ENCODE peak calls at places on chromosomes 16 and 17, in five cellular contexts. U is stomach; S is CD8-positive, alpha-beta T cell; W is ascending aorta; J is endothelial cell of umbilical vein. V is an unnamed sample.

GRCh38 chr16:81779540-81780320 is 639 bp downstream of the PLCG2 start:
- DNase-seq in U (peak; percentile 44), J (peak; percentile 12), W (no peak), S (no peak), V (peak; percentile 51)

GRCh38 chr16:81008151-81008789 is 1.3 kb downstream of the CENPN start:
- DNase-seq in S (no peak), U (no peak), W (no peak), J (peak; percentile 9), V (no peak)

GRCh38 chr17:12021604-12022003 is 927 bp downstream of the MAP2K4 start:
- DNase-seq in S (no peak), J (no peak), W (no peak), U (no peak), V (no peak)

GRCh38 chr17:63304704-63305261 is 141.3 kb downstream of the CYB561 start:
- DNase-seq in W (no peak), S (no peak), U (no peak), J (no peak), V (no peak)

GRCh38 chr16:72482695-72483094 is 310.7 kb upstream of the PMFBP1 start:
- DNase-seq in S (no peak), U (no peak), W (no peak), J (no peak), V (no peak)

GRCh38 chr17:28306954-28307401 is 12.0 kb upstream of the TMEM97 start:
- DNase-seq in S (no peak), J (no peak), W (no peak), U (no peak), V (no peak)

GRCh38 chr17:20121359-20122235 is 112.4 kb downstream of the SPECC1 start:
- DNase-seq in J (peak; percentile 52), W (peak; percentile 82), S (peak; percentile 58), U (peak; percentile 73), V (peak; percentile 53)

GRCh38 chr17:8209909-8210760 is at the start of gene AURKB:
- DNase-seq in U (peak; percentile 95), W (peak; percentile 97), J (peak; percentile 94), S (peak; percentile 85), V (peak; percentile 97)

GRCh38 chr16:3138823-3139426 is 4.1 kb downstream of the ZNF213 start:
- DNase-seq in W (no peak), J (no peak), S (no peak), U (no peak), V (no peak)

GRCh38 chr17:41659813-41660212 is 28.9 kb upstream of the EIF1 start:
- DNase-seq in S (no peak), J (no peak), U (no peak), W (no peak), V (no peak)

GRCh38 chr16:56302506-56302905 is 111.2 kb downstream of the GNAO1 start:
- DNase-seq in U (no peak), J (no peak), W (no peak), S (no peak), V (no peak)

GRCh38 chr17:76241776-76242175 is 1.5 kb upstream of the RNF157 start:
- DNase-seq in U (no peak), S (no peak), W (no peak), J (no peak), V (no peak)

GRCh38 chr16:73050115-73051099 is 2.5 kb upstream of the ZFHX3 start:
- DNase-seq in U (no peak), J (no peak), W (no peak), S (no peak), V (no peak)

GRCh38 chr17:60036796-60037677 is 41.7 kb downstream of the HEATR6 start:
- DNase-seq in U (peak; percentile 80), S (peak; percentile 52), W (peak; percentile 67), J (peak; percentile 75), V (peak; percentile 62)

GRCh38 chr17:62720126-62720850 is 87.8 kb downstream of the MARCHF10 start:
- DNase-seq in J (peak; percentile 24), S (no peak), U (no peak), W (no peak), V (no peak)

GRCh38 chr16:10740845-10741208 is 2.8 kb upstream of the NUBP1 start:
- DNase-seq in J (no peak), W (no peak), U (peak; percentile 2), S (no peak), V (no peak)

GRCh38 chr17:57459286-57459915 is 203.1 kb downstream of the MSI2 start:
- DNase-seq in J (no peak), W (no peak), S (no peak), U (no peak), V (no peak)

GRCh38 chr17:19569785-19570496 is 36.3 kb downstream of the SLC47A1 start:
- DNase-seq in S (no peak), U (no peak), J (no peak), W (no peak), V (no peak)

GRCh38 chr17:13311301-13311700 is 290.4 kb downstream of the HS3ST3A1 start:
- DNase-seq in U (no peak), S (no peak), J (no peak), W (no peak), V (no peak)

GRCh38 chr17:77248216-77249054 is 107.7 kb downstream of the SEC14L1 start:
- DNase-seq in U (no peak), W (no peak), S (no peak), J (no peak), V (no peak)

GRCh38 chr17:42541041-42541833 is 5.2 kb downstream of the NAGLU start:
- DNase-seq in J (no peak), W (no peak), U (peak; percentile 48), S (no peak), V (no peak)

GRCh38 chr17:37541880-37542675 is 52.4 kb downstream of the DUSP14 start:
- DNase-seq in S (no peak), J (no peak), W (no peak), U (no peak), V (no peak)

GRCh38 chr17:83160443-83161297 is 81.3 kb downstream of the METRNL start:
- DNase-seq in U (no peak), W (no peak), J (no peak), S (no peak), V (peak; percentile 16)

GRCh38 chr17:48995871-48996695 is 1.1 kb upstream of the IGF2BP1 start:
- DNase-seq in J (peak; percentile 47), W (no peak), U (no peak), S (no peak), V (no peak)
- H3K4me3 ChIP-seq in J (peak overlapping the region; percentile 85), W (no peak overlapping the region), U (no peak overlapping the region), S (no peak overlapping the region), V (no peak overlapping the region)

GRCh38 chr17:49887086-49887743 is 39.3 kb upstream of the TAC4 start:
- DNase-seq in S (no peak), U (peak; percentile 43), W (no peak), J (no peak), V (peak; percentile 77)
- TF ChIP-seq CTCF in S (no peak), U (no peak), W (no peak), J (no peak), V (no peak)

DNA sequence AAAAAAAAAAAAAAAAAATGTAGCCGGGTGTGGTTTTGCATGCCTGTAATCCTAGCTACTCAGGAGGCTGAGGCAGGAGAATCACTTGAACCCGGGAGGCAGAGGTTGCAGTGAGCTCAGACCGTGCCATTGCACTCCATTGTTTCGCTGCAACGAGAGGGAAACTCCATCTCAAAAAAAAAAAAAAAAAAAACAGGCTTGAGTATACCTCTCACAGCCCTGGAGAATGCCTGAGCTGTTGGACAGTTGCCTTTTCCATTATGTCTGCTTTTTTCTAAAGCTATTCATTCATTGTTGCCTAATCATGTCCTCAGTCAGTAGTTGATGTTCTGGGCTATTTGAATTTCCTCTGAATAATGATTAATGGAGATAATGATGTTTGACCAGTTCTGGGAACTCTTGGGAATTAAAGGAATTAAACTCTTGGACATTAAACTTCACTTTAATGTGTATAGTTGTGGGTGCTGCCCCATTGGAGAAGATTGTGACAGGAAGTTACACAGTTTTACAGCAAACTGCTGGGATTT is 11.8 kb downstream of the HMOX2 start:
- DNase-seq in J (peak; percentile 76), W (no peak), S (no peak), U (peak; percentile 42), V (no peak)
- H3K27ac ChIP-seq in J (no peak overlapping the region), W (no peak overlapping the region), S (peak overlapping the region; percentile 79), U (peak overlapping the region; percentile 86), V (no peak overlapping the region)

DNA sequence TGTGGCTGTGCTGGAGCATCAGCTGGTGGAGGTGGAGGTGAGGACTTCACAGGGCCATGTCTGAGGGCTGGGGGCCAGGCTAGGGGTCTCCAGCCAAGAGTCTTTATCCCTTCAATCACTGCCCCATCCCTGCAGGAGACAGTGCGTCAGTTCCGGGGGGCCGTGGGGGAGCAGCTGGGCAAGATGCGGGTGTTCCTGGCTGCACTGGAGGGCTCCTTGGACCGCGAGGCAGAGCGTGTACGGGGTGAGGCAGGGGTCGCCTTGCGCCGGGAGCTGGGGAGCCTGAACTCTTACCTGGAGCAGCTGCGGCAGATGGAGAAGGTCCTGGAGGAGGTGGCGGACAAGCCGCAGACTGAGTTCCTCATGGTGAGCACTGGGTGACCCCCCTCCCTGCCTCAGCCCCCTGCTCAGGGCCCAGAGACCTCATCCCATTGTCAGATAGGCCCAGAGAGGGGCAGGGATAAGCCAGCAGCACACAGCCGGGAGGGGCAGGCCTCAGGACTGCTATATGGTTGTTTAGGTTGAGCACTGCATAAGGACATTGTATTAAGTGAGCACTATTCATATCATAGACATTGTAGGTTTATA is 2.3 kb upstream of the PYDC1 start:
- DNase-seq in W (no peak), S (no peak), J (no peak), U (no peak), V (no peak)
- H3K4me3 ChIP-seq in W (no peak overlapping the region), S (no peak overlapping the region), J (no peak overlapping the region), U (no peak overlapping the region), V (no peak overlapping the region)

V was measured in lung.